ENCODE peak calls at places on chromosomes 7 and 10, in four cellular contexts. P, J, S and C are unnamed samples.

GRCh38 chr7:72286486-72286885 is 125.7 kb downstream of the CALN1 start:
- DNase-seq in P (no peak), J (no peak), S (no peak), C (no peak)

GRCh38 chr7:65307651-65308299 is 65.9 kb upstream of the ZNF92 start:
- DNase-seq in P (peak; percentile 43), J (no peak), S (peak; percentile 38), C (peak; percentile 13)

GRCh38 chr10:33373263-33373662 is 38.8 kb upstream of the NRP1 start:
- DNase-seq in P (no peak), J (no peak), S (no peak), C (no peak)

GRCh38 chr7:16753932-16754571 is 497 bp downstream of the TSPAN13 start:
- DNase-seq in P (no peak), J (peak; percentile 70), S (peak; percentile 29), C (no peak)

GRCh38 chr7:81430761-81431160 is 339.1 kb downstream of the HGF start:
- DNase-seq in P (no peak), J (no peak), S (peak; percentile 52), C (no peak)

GRCh38 chr7:5689118-5689517 is 92.3 kb downstream of the RNF216 start:
- DNase-seq in P (peak; percentile 46), J (no peak), S (no peak), C (peak; percentile 67)

GRCh38 chr7:135501402-135501801 is 8.5 kb downstream of the CNOT4 start:
- DNase-seq in P (no peak), J (no peak), S (peak; percentile 29), C (no peak)

GRCh38 chr10:119343001-119343601 is 135.7 kb downstream of the GRK5 start:
- DNase-seq in P (no peak), J (no peak), S (no peak), C (no peak)

GRCh38 chr7:107973861-107974260 is 29.1 kb downstream of the LAMB1 start:
- DNase-seq in P (no peak), J (no peak), S (no peak), C (no peak)

GRCh38 chr7:99829520-99830160 is 1.8 kb downstream of the CYP3A43 start:
- DNase-seq in P (no peak), J (no peak), S (no peak), C (no peak)

GRCh38 chr10:48525113-48525512 is 79.8 kb downstream of the ARHGAP22 start:
- DNase-seq in P (no peak), J (no peak), S (no peak), C (no peak)

GRCh38 chr10:82288461-82288881 is 413.5 kb downstream of the NRG3 start:
- DNase-seq in P (no peak), J (no peak), S (peak; percentile 69), C (no peak)

GRCh38 chr7:40162516-40162915 is 27.7 kb downstream of the SUGCT start:
- DNase-seq in P (no peak), J (no peak), S (peak; percentile 2), C (no peak)

GRCh38 chr7:24851791-24852190 is 94.5 kb upstream of the GSDME start:
- DNase-seq in P (no peak), J (no peak), S (no peak), C (no peak)

GRCh38 chr10:47449979-47450378 is 33.9 kb downstream of the ANXA8 start:
- DNase-seq in P (no peak), J (no peak), S (no peak), C (no peak)

GRCh38 chr7:22841954-22842353 is 19.3 kb upstream of the TOMM7 start:
- DNase-seq in P (no peak), J (no peak), S (no peak), C (no peak)

GRCh38 chr10:3105905-3106304 is 38.6 kb downstream of the PFKP start:
- DNase-seq in P (no peak), J (peak; percentile 55), S (no peak), C (no peak)

GRCh38 chr10:10642741-10643280 is 374.9 kb upstream of the CELF2 start:
- DNase-seq in P (no peak), J (peak; percentile 81), S (peak; percentile 4), C (no peak)

GRCh38 chr7:14073543-14073942 is 84.1 kb upstream of the ETV1 start:
- DNase-seq in P (no peak), J (no peak), S (no peak), C (no peak)

GRCh38 chr10:659710-660141 is 29.7 kb downstream of the DIP2C start:
- DNase-seq in P (no peak), J (no peak), S (peak; percentile 89), C (no peak)

GRCh38 chr7:158029431-158029938 is 558.1 kb downstream of the PTPRN2 start:
- DNase-seq in P (no peak), J (peak; percentile 16), S (no peak), C (no peak)

GRCh38 chr7:43294080-43294630 is 181.7 kb downstream of the HECW1 start:
- DNase-seq in P (no peak), J (no peak), S (peak; percentile 82), C (no peak)

GRCh38 chr10:111504376-111504775 is 427.5 kb downstream of the ADRA2A start:
- DNase-seq in P (no peak), J (no peak), S (no peak), C (no peak)

GRCh38 chr10:97643586-97643985 is 3.1 kb downstream of the PI4K2A start:
- DNase-seq in P (no peak), J (no peak), S (no peak), C (no peak)

GRCh38 chr10:79075418-79075817 is 6.7 kb downstream of the ZMIZ1 start:
- DNase-seq in P (no peak), J (no peak), S (no peak), C (no peak)

GRCh38 chr10:79078367-79079073 is 9.8 kb downstream of the ZMIZ1 start:
- DNase-seq in P (no peak), J (no peak), S (no peak), C (no peak)

GRCh38 chr10:79079074-79079397 is 10.3 kb downstream of the ZMIZ1 start:
- DNase-seq in P (no peak), J (no peak), S (no peak), C (no peak)

GRCh38 chr10:79079490-79080355 is 11.0 kb downstream of the ZMIZ1 start:
- DNase-seq in P (no peak), J (peak; percentile 88), S (peak; percentile 68), C (no peak)

GRCh38 chr10:79077488-79078173 is 8.9 kb downstream of the ZMIZ1 start:
- DNase-seq in P (no peak), J (no peak), S (no peak), C (no peak)
- H3K4me1 ChIP-seq in P (peaks cover 10% of the 10 kb centered on the region), J (peaks cover 90% of the 10 kb centered on the region), S (peaks cover 90% of the 10 kb centered on the region), C (no peaks in the 10 kb centered on the region)

GRCh38 chr10:101763141-101763540 is 12.8 kb downstream of the FGF8 start:
- DNase-seq in P (no peak), J (no peak), S (no peak), C (no peak)
- H3K4me1 ChIP-seq in P (no peaks in the 10 kb centered on the region), J (no peaks in the 10 kb centered on the region), S (no peaks in the 10 kb centered on the region), C (no peaks in the 10 kb centered on the region)

GRCh38 chr10:86958109-86958830 is at the start of gene SNCG:
- DNase-seq in P (no peak), J (peak; percentile 78), S (no peak), C (no peak)

GRCh38 chr10:86955501-86956194 is 1.8 kb downstream of the MMRN2 start:
- DNase-seq in P (no peak), J (peak; percentile 73), S (no peak), C (no peak)

GRCh38 chr10:86956195-86956840 is 1.1 kb downstream of the MMRN2 start:
- DNase-seq in P (no peak), J (peak; percentile 47), S (no peak), C (no peak)

GRCh38 chr10:86957471-86958108 is at the start of gene MMRN2:
- DNase-seq in P (no peak), J (peak; percentile 77), S (no peak), C (no peak)

DNA sequence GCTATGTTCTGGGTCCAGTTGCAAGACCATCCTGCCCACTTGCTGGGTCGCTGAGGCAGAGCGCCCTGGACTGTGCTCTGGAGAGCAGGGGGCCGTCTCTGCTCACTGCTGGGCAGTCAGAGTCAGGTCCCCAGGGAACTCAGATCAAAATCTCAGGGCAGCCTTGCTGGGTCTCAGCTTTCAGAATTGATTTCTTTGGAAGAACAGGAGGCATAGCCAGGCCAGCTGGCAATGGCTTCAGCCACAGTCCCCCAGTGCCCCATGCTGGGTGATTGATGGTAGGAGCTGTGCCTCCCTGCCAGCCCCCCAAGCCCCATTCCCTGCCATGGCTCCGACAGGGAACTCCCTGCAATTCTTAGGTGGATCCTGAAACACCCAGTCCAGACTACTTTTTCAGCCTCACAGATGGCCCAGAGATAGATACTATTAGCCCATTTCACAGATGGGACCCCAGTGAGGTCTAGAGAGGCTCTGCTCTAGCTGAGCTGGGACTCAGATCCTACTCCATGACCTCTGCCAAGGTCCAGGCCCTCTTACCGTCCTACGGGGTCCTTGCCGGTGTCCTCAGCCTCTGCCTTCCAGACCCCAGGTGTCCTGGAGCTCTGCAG is 470 bp downstream of the MMRN2 start:
- DNase-seq in P (no peak), J (peak; percentile 27), S (no peak), C (no peak)
- H3K4me1 ChIP-seq in P (peaks cover 6% of the 10 kb centered on the region), J (peaks cover 13% of the 10 kb centered on the region), S (peaks cover 20% of the 10 kb centered on the region), C (peaks cover 7% of the 10 kb centered on the region)

DNA sequence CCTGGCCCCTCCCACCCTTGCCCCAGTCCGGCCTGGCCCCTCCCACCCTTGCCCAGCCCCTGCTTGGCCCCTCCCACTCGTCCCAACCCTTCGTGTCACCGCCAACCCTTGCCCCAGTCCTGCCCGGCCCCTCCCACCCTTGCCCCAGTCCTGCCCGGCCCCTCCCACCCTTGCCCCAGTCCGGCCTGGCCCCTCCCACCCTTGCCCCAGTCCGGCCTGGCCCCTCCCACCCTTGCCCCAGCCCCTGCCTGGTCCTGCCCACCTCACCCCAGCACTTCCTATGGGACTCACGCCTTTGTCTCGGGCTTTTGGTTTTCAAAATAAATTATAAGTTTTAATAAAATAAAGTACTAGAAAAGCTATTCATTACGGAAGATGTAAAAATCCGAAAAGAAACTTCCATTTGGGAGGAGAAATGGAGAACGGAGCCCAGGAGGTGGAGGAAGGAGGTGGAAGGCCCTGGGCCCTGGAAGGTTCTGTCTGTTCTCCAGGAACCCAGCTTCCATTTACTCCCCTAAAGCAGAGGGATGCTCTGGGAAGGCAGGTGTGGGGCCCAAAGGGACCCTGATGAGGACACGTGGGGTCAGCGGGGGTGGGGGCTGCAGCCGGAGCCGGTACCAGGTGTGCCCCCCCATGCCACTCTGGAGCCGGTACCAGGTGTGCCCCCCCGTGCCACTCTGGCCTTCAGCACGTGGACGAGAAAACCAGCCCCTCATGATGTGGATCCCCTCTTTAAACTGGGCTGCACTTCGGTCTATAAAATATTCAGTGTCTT is 52.2 kb downstream of the PWWP2B start:
- DNase-seq in P (no peak), J (peak; percentile 79), S (no peak), C (no peak)
- H3K4me1 ChIP-seq in P (peaks cover 55% of the 10 kb centered on the region), J (peaks cover 3% of the 10 kb centered on the region), S (peaks cover 17% of the 10 kb centered on the region), C (peaks cover 56% of the 10 kb centered on the region)

DNA sequence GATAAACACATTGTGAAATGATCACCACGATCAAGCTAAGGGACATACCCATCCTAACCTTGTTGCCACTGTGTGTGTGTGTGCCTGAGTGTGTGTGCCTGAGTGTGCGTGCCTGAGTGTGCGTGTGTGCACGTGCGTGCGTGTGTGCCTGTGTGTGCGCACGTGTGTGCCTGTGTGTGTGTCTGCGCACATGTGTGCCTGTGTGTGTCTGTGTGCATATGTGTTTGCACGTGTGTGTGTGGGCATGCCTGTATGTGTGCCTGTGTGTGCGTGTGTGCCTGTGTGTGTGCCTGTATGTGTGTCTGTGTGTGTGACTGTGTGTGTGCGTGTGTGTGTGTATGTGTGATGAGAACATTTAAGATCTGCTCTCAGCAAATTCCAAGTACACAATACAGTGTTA is 244.1 kb upstream of the DPP6 start:
- DNase-seq in P (no peak), J (no peak), S (no peak), C (no peak)
- H3K4me1 ChIP-seq in P (no peaks in the 10 kb centered on the region), J (no peaks in the 10 kb centered on the region), S (no peaks in the 10 kb centered on the region), C (no peaks in the 10 kb centered on the region)